ENCODE peak calls at places on chromosomes 11 and 22, in eight cellular contexts. One of them, this sample, is unnamed.

GRCh38 chr11:18526130-18526520 is 617 bp downstream of the TSG101 start:
- DNase-seq in body of pancreas: no peak
- DNase-seq in right cardiac atrium: no peak
- DNase-seq in ovary: no peak
- DNase-seq in transverse colon: no peak
- DNase-seq in cardiac muscle cell: peak; percentile 15
- DNase-seq in kidney: no peak
- DNase-seq in tibial nerve: no peak
- DNase-seq in this sample: no peak

GRCh38 chr11:69521461-69521860 is 40.0 kb downstream of the LINC01488 start:
- DNase-seq in body of pancreas: no peak
- DNase-seq in right cardiac atrium: no peak
- DNase-seq in ovary: no peak
- DNase-seq in transverse colon: no peak
- DNase-seq in cardiac muscle cell: no peak
- DNase-seq in kidney: no peak
- DNase-seq in tibial nerve: no peak
- DNase-seq in this sample: no peak

GRCh38 chr11:102237096-102237735 is 80.1 kb upstream of the BIRC3 start:
- DNase-seq in body of pancreas: no peak
- DNase-seq in right cardiac atrium: no peak
- DNase-seq in ovary: no peak
- DNase-seq in transverse colon: no peak
- DNase-seq in cardiac muscle cell: no peak
- DNase-seq in kidney: no peak
- DNase-seq in tibial nerve: no peak
- DNase-seq in this sample: no peak

GRCh38 chr11:68298659-68299516 is 13.5 kb upstream of the LRP5 start:
- DNase-seq in body of pancreas: no peak
- DNase-seq in right cardiac atrium: no peak
- DNase-seq in ovary: no peak
- DNase-seq in transverse colon: peak; percentile 57
- DNase-seq in cardiac muscle cell: no peak
- DNase-seq in kidney: no peak
- DNase-seq in tibial nerve: no peak
- DNase-seq in this sample: peak; percentile 71

GRCh38 chr11:117931971-117932370 is 2.8 kb upstream of the TMPRSS13 start:
- DNase-seq in body of pancreas: peak; percentile 36
- DNase-seq in right cardiac atrium: no peak
- DNase-seq in ovary: peak; percentile 39
- DNase-seq in transverse colon: peak; percentile 13
- DNase-seq in cardiac muscle cell: no peak
- DNase-seq in kidney: peak; percentile 61
- DNase-seq in tibial nerve: no peak
- DNase-seq in this sample: no peak

GRCh38 chr11:22859756-22860155 is 518 bp downstream of the CCDC179 start:
- DNase-seq in body of pancreas: no peak
- DNase-seq in right cardiac atrium: no peak
- DNase-seq in ovary: no peak
- DNase-seq in transverse colon: no peak
- DNase-seq in cardiac muscle cell: no peak
- DNase-seq in kidney: no peak
- DNase-seq in tibial nerve: no peak
- DNase-seq in this sample: no peak

GRCh38 chr11:78386551-78386950 is 31.1 kb downstream of the GAB2 start:
- DNase-seq in body of pancreas: no peak
- DNase-seq in right cardiac atrium: no peak
- DNase-seq in ovary: no peak
- DNase-seq in transverse colon: no peak
- DNase-seq in cardiac muscle cell: no peak
- DNase-seq in kidney: no peak
- DNase-seq in tibial nerve: no peak
- DNase-seq in this sample: no peak

GRCh38 chr11:117457031-117457785 is 129.6 kb downstream of the CEP164 start:
- DNase-seq in body of pancreas: peak; percentile 59
- DNase-seq in right cardiac atrium: no peak
- DNase-seq in ovary: no peak
- DNase-seq in transverse colon: no peak
- DNase-seq in cardiac muscle cell: no peak
- DNase-seq in kidney: no peak
- DNase-seq in tibial nerve: no peak
- DNase-seq in this sample: no peak

GRCh38 chr11:33774356-33775063 is at the start of gene FBXO3:
- DNase-seq in body of pancreas: peak; percentile 92
- DNase-seq in right cardiac atrium: peak; percentile 87
- DNase-seq in ovary: peak; percentile 91
- DNase-seq in transverse colon: peak; percentile 91
- DNase-seq in cardiac muscle cell: peak; percentile 88
- DNase-seq in kidney: peak; percentile 96
- DNase-seq in tibial nerve: peak; percentile 78
- DNase-seq in this sample: peak; percentile 93

GRCh38 chr11:10450451-10451398 is 4.3 kb upstream of the AMPD3 start:
- DNase-seq in body of pancreas: peak; percentile 77
- DNase-seq in right cardiac atrium: no peak
- DNase-seq in ovary: no peak
- DNase-seq in transverse colon: peak; percentile 78
- DNase-seq in cardiac muscle cell: peak; percentile 41
- DNase-seq in kidney: peak; percentile 81
- DNase-seq in tibial nerve: no peak
- DNase-seq in this sample: peak; percentile 79

GRCh38 chr11:66856496-66857233 is at the start of gene LRFN4:
- DNase-seq in body of pancreas: no peak
- DNase-seq in right cardiac atrium: peak; percentile 59
- DNase-seq in ovary: no peak
- DNase-seq in transverse colon: peak; percentile 59
- DNase-seq in cardiac muscle cell: no peak
- DNase-seq in kidney: no peak
- DNase-seq in tibial nerve: no peak
- DNase-seq in this sample: peak; percentile 75

GRCh38 chr11:103730151-103730940 is 306.1 kb upstream of the DDI1 start:
- DNase-seq in body of pancreas: no peak
- DNase-seq in right cardiac atrium: no peak
- DNase-seq in ovary: no peak
- DNase-seq in transverse colon: no peak
- DNase-seq in cardiac muscle cell: peak; percentile 66
- DNase-seq in kidney: no peak
- DNase-seq in tibial nerve: no peak
- DNase-seq in this sample: no peak

GRCh38 chr11:3605721-3606324 is 36.0 kb downstream of the ART5 start:
- DNase-seq in body of pancreas: no peak
- DNase-seq in right cardiac atrium: no peak
- DNase-seq in ovary: no peak
- DNase-seq in transverse colon: no peak
- DNase-seq in cardiac muscle cell: no peak
- DNase-seq in kidney: no peak
- DNase-seq in tibial nerve: no peak
- DNase-seq in this sample: peak; percentile 17

GRCh38 chr11:83092488-83093384 is 21.0 kb upstream of the RAB30 start:
- DNase-seq in body of pancreas: peak; percentile 83
- DNase-seq in right cardiac atrium: no peak
- DNase-seq in ovary: no peak
- DNase-seq in transverse colon: peak; percentile 78
- DNase-seq in cardiac muscle cell: no peak
- DNase-seq in kidney: no peak
- DNase-seq in tibial nerve: no peak
- DNase-seq in this sample: peak; percentile 82

GRCh38 chr11:34898474-34898873 is 17.7 kb downstream of the APIP start:
- DNase-seq in body of pancreas: no peak
- DNase-seq in right cardiac atrium: no peak
- DNase-seq in ovary: no peak
- DNase-seq in transverse colon: no peak
- DNase-seq in cardiac muscle cell: no peak
- DNase-seq in kidney: no peak
- DNase-seq in tibial nerve: no peak
- DNase-seq in this sample: no peak
- H3K9me3 ChIP-seq in body of pancreas: no peaks in the 10 kb centered on the region
- H3K9me3 ChIP-seq in right cardiac atrium: peaks cover 2% of the 10 kb centered on the region
- H3K9me3 ChIP-seq in ovary: peaks cover 6% of the 10 kb centered on the region
- H3K9me3 ChIP-seq in transverse colon: peaks cover 29% of the 10 kb centered on the region
- H3K9me3 ChIP-seq in cardiac muscle cell: no peaks in the 10 kb centered on the region
- H3K9me3 ChIP-seq in kidney: peaks cover 6% of the 10 kb centered on the region
- H3K9me3 ChIP-seq in tibial nerve: peaks cover 15% of the 10 kb centered on the region
- H3K9me3 ChIP-seq in this sample: peaks cover 45% of the 10 kb centered on the region

GRCh38 chr22:22462813-22463567 is 45.6 kb downstream of the ZNF280B start:
- DNase-seq in body of pancreas: no peak
- DNase-seq in right cardiac atrium: no peak
- DNase-seq in ovary: no peak
- DNase-seq in transverse colon: no peak
- DNase-seq in cardiac muscle cell: peak; percentile 4
- DNase-seq in kidney: no peak
- DNase-seq in tibial nerve: no peak
- DNase-seq in this sample: no peak

GRCh38 chr22:22464541-22465054 is 43.9 kb downstream of the ZNF280B start:
- DNase-seq in body of pancreas: no peak
- DNase-seq in right cardiac atrium: no peak
- DNase-seq in ovary: no peak
- DNase-seq in transverse colon: no peak
- DNase-seq in cardiac muscle cell: no peak
- DNase-seq in kidney: no peak
- DNase-seq in tibial nerve: no peak
- DNase-seq in this sample: no peak

GRCh38 chr22:22465094-22465602 is 43.4 kb downstream of the ZNF280B start:
- DNase-seq in body of pancreas: no peak
- DNase-seq in right cardiac atrium: no peak
- DNase-seq in ovary: no peak
- DNase-seq in transverse colon: no peak
- DNase-seq in cardiac muscle cell: no peak
- DNase-seq in kidney: no peak
- DNase-seq in tibial nerve: no peak
- DNase-seq in this sample: no peak

GRCh38 chr22:22465782-22466181 is 42.8 kb downstream of the ZNF280B start:
- DNase-seq in body of pancreas: no peak
- DNase-seq in right cardiac atrium: no peak
- DNase-seq in ovary: no peak
- DNase-seq in transverse colon: no peak
- DNase-seq in cardiac muscle cell: peak; percentile 6
- DNase-seq in kidney: no peak
- DNase-seq in tibial nerve: no peak
- DNase-seq in this sample: no peak

DNA sequence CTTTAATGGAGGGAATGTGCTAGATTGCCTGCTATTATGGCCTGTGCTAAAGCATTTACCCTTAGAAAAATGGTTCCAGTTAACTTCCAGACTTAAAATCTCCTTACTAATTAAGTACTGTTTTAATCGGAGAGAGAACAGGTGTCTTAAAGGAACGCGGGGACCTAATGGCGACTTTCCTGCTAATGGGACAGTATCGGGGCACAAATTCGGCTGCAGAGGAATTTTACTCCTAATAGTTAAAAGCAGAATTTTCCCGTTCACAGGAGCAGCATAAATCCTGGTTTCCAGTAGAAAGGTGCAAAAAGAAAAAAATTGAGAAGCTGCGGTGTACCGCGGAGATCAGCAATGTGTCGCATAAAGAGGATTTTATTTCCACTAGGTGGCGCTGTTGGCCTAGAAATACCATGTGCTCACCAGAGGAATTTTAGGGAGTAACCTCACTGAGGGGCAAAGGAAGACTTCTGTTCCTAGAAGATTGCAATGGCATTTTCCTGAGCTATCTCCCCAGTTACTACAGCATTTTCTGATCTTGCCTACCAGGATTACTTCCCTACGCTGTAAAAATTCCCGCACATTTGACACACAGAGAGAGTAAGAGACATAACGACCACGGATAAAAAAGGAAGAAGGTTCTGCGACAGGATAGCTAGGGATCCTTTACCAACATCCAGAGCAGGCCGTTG is 44.5 kb downstream of the ZNF280B start:
- DNase-seq in body of pancreas: peak; percentile 42
- DNase-seq in right cardiac atrium: no peak
- DNase-seq in ovary: peak; percentile 45
- DNase-seq in transverse colon: peak; percentile 44
- DNase-seq in cardiac muscle cell: peak; percentile 81
- DNase-seq in kidney: no peak
- DNase-seq in tibial nerve: peak; percentile 82
- DNase-seq in this sample: peak; percentile 82
- H3K4me3 ChIP-seq in body of pancreas: no peak overlapping the region
- H3K4me3 ChIP-seq in right cardiac atrium: no peak overlapping the region
- H3K4me3 ChIP-seq in ovary: no peak overlapping the region
- H3K4me3 ChIP-seq in transverse colon: no peak overlapping the region
- H3K4me3 ChIP-seq in cardiac muscle cell: no peak overlapping the region
- H3K4me3 ChIP-seq in kidney: no peak overlapping the region
- H3K4me3 ChIP-seq in tibial nerve: no peak overlapping the region
- H3K4me3 ChIP-seq in this sample: no peak overlapping the region

GRCh38 chr11:26632691-26633159 is 60.7 kb upstream of the MUC15 start:
- DNase-seq in body of pancreas: no peak
- DNase-seq in right cardiac atrium: no peak
- DNase-seq in ovary: no peak
- DNase-seq in transverse colon: no peak
- DNase-seq in cardiac muscle cell: no peak
- DNase-seq in kidney: no peak
- DNase-seq in tibial nerve: no peak
- DNase-seq in this sample: no peak
- H3K9me3 ChIP-seq in body of pancreas: no peaks in the 10 kb centered on the region
- H3K9me3 ChIP-seq in right cardiac atrium: no peaks in the 10 kb centered on the region
- H3K9me3 ChIP-seq in ovary: no peaks in the 10 kb centered on the region
- H3K9me3 ChIP-seq in transverse colon: no peaks in the 10 kb centered on the region
- H3K9me3 ChIP-seq in cardiac muscle cell: no peaks in the 10 kb centered on the region
- H3K9me3 ChIP-seq in kidney: no peaks in the 10 kb centered on the region
- H3K9me3 ChIP-seq in tibial nerve: no peaks in the 10 kb centered on the region
- H3K9me3 ChIP-seq in this sample: no peaks in the 10 kb centered on the region

GRCh38 chr11:368414-369335 is 624 bp upstream of the B4GALNT4 start:
- DNase-seq in body of pancreas: peak; percentile 32
- DNase-seq in right cardiac atrium: peak; percentile 13
- DNase-seq in ovary: no peak
- DNase-seq in transverse colon: no peak
- DNase-seq in cardiac muscle cell: peak; percentile 21
- DNase-seq in kidney: peak; percentile 81
- DNase-seq in tibial nerve: peak; percentile 30
- DNase-seq in this sample: no peak
- H3K4me3 ChIP-seq in body of pancreas: no peak overlapping the region
- H3K4me3 ChIP-seq in right cardiac atrium: peak overlapping the region; percentile 62
- H3K4me3 ChIP-seq in ovary: peak overlapping the region; percentile 36
- H3K4me3 ChIP-seq in transverse colon: no peak overlapping the region
- H3K4me3 ChIP-seq in cardiac muscle cell: peak overlapping the region; percentile 52
- H3K4me3 ChIP-seq in kidney: no peak overlapping the region
- H3K4me3 ChIP-seq in tibial nerve: peak overlapping the region; percentile 22
- H3K4me3 ChIP-seq in this sample: no peak overlapping the region

GRCh38 chr22:47266329-47266728 is 503.9 kb downstream of the TBC1D22A start:
- DNase-seq in body of pancreas: no peak
- DNase-seq in right cardiac atrium: no peak
- DNase-seq in ovary: no peak
- DNase-seq in transverse colon: no peak
- DNase-seq in cardiac muscle cell: no peak
- DNase-seq in kidney: no peak
- DNase-seq in tibial nerve: no peak
- DNase-seq in this sample: no peak
- H3K9me3 ChIP-seq in body of pancreas: no peaks in the 10 kb centered on the region
- H3K9me3 ChIP-seq in right cardiac atrium: no peaks in the 10 kb centered on the region
- H3K9me3 ChIP-seq in ovary: no peaks in the 10 kb centered on the region
- H3K9me3 ChIP-seq in transverse colon: no peaks in the 10 kb centered on the region
- H3K9me3 ChIP-seq in cardiac muscle cell: peaks cover 3% of the 10 kb centered on the region
- H3K9me3 ChIP-seq in kidney: no peaks in the 10 kb centered on the region
- H3K9me3 ChIP-seq in tibial nerve: no peaks in the 10 kb centered on the region
- H3K9me3 ChIP-seq in this sample: no peaks in the 10 kb centered on the region

GRCh38 chr22:29482253-29482652 is 2.2 kb downstream of the NEFH start:
- DNase-seq in body of pancreas: no peak
- DNase-seq in right cardiac atrium: no peak
- DNase-seq in ovary: no peak
- DNase-seq in transverse colon: no peak
- DNase-seq in cardiac muscle cell: no peak
- DNase-seq in kidney: no peak
- DNase-seq in tibial nerve: no peak
- DNase-seq in this sample: no peak
- H3K4me3 ChIP-seq in body of pancreas: no peak overlapping the region
- H3K4me3 ChIP-seq in right cardiac atrium: no peak overlapping the region
- H3K4me3 ChIP-seq in ovary: no peak overlapping the region
- H3K4me3 ChIP-seq in transverse colon: no peak overlapping the region
- H3K4me3 ChIP-seq in cardiac muscle cell: no peak overlapping the region
- H3K4me3 ChIP-seq in kidney: no peak overlapping the region
- H3K4me3 ChIP-seq in tibial nerve: no peak overlapping the region
- H3K4me3 ChIP-seq in this sample: no peak overlapping the region

GRCh38 chr11:63503492-63503891 is 2.4 kb upstream of the LGALS12 start:
- DNase-seq in body of pancreas: peak; percentile 32
- DNase-seq in right cardiac atrium: no peak
- DNase-seq in ovary: no peak
- DNase-seq in transverse colon: no peak
- DNase-seq in cardiac muscle cell: no peak
- DNase-seq in kidney: no peak
- DNase-seq in tibial nerve: no peak
- DNase-seq in this sample: no peak
- H3K9me3 ChIP-seq in body of pancreas: no peaks in the 10 kb centered on the region
- H3K9me3 ChIP-seq in right cardiac atrium: peaks cover 3% of the 10 kb centered on the region
- H3K9me3 ChIP-seq in ovary: peaks cover 3% of the 10 kb centered on the region
- H3K9me3 ChIP-seq in transverse colon: peaks cover 4% of the 10 kb centered on the region
- H3K9me3 ChIP-seq in cardiac muscle cell: no peaks in the 10 kb centered on the region
- H3K9me3 ChIP-seq in kidney: peaks cover 2% of the 10 kb centered on the region
- H3K9me3 ChIP-seq in tibial nerve: no peaks in the 10 kb centered on the region
- H3K9me3 ChIP-seq in this sample: peaks cover 15% of the 10 kb centered on the region

This sample was measured in mucosa of descending colon.